ENCODE peak calls at places on chromosomes 7 and 10, in six cellular contexts. M is heart right ventricle, I is NCI-H510A treated with DMSO at 0.1 percent for 48 hours, U is left colon, B is ureter, W is GM10248. X is an unnamed sample.

GRCh38 chr10:78362406-78363022 is 328.9 kb downstream of the RPS24 start:
- DNase-seq in M (no peak), I (no peak), U (no peak), B (peak), W (no peak), X (peak)

GRCh38 chr7:151869968-151870918 is 6.7 kb downstream of the PRKAG2 start:
- DNase-seq in M (no peak), I (no peak), U (no peak), B (no peak), W (no peak), X (no peak)

GRCh38 chr10:128025951-128026350 is 100.3 kb downstream of the MKI67 start:
- DNase-seq in M (no peak), I (no peak), U (no peak), B (no peak), W (no peak), X (no peak)

GRCh38 chr7:30206466-30206865 is 71.7 kb downstream of the MTURN start:
- DNase-seq in M (no peak), I (no peak), U (no peak), B (no peak), W (no peak), X (peak)

GRCh38 chr7:29564455-29565185 is 985 bp downstream of the PRR15 start:
- DNase-seq in M (peak), I (peak), U (peak), B (peak), W (no peak), X (peak)

GRCh38 chr7:24477807-24478655 is 95.2 kb upstream of the PALS2 start:
- DNase-seq in M (no peak), I (peak), U (no peak), B (no peak), W (no peak), X (peak)

GRCh38 chr7:50315193-50315592 is 10.7 kb downstream of the IKZF1 start:
- DNase-seq in M (no peak), I (no peak), U (no peak), B (no peak), W (no peak), X (no peak)

GRCh38 chr7:53246974-53247373 is 211.5 kb downstream of the POM121L12 start:
- DNase-seq in M (no peak), I (no peak), U (no peak), B (no peak), W (no peak), X (no peak)

GRCh38 chr7:101728888-101729883 is 88.2 kb upstream of the CUX1 start:
- DNase-seq in M (no peak), I (peak), U (peak), B (peak), W (no peak), X (peak)

GRCh38 chr10:23191764-23192395 is at the start of gene PTF1A:
- DNase-seq in M (no peak), I (no peak), U (no peak), B (no peak), W (no peak), X (no peak)

GRCh38 chr7:89797965-89798598 is 356.2 kb upstream of the STEAP1 start:
- DNase-seq in M (no peak), I (no peak), U (no peak), B (no peak), W (no peak), X (no peak)

GRCh38 chr10:14010083-14010551 is 320.6 kb downstream of the FRMD4A start:
- DNase-seq in M (peak), I (peak), U (no peak), B (no peak), W (no peak), X (peak)

GRCh38 chr7:2029211-2029905 is 203.4 kb downstream of the MAD1L1 start:
- DNase-seq in M (no peak), I (no peak), U (no peak), B (no peak), W (no peak), X (no peak)

GRCh38 chr10:62681211-62681940 is 123.1 kb upstream of the ADO start:
- DNase-seq in M (no peak), I (no peak), U (peak), B (no peak), W (peak), X (peak)

GRCh38 chr10:51462076-51462779 is 237.2 kb downstream of the CSTF2T start:
- DNase-seq in M (no peak), I (no peak), U (no peak), B (no peak), W (no peak), X (no peak)

GRCh38 chr7:101173752-101174244 is 6.3 kb downstream of the NAT16 start:
- DNase-seq in M (no peak), I (no peak), U (peak), B (no peak), W (peak), X (peak)

GRCh38 chr10:113504423-113504822 is 48.4 kb upstream of the HABP2 start:
- DNase-seq in M (no peak), I (no peak), U (no peak), B (no peak), W (no peak), X (no peak)

GRCh38 chr7:151699920-151700319 is 177.0 kb downstream of the PRKAG2 start:
- DNase-seq in M (no peak), I (no peak), U (no peak), B (no peak), W (no peak), X (no peak)

GRCh38 chr10:71086439-71087080 is 125.8 kb upstream of the UNC5B start:
- DNase-seq in M (peak), I (no peak), U (no peak), B (peak), W (peak), X (no peak)

GRCh38 chr7:74044366-74045350 is 16.7 kb downstream of the ELN start:
- DNase-seq in M (no peak), I (no peak), U (no peak), B (no peak), W (no peak), X (no peak)